ENCODE peak calls at places on chromosomes 7 and 10, in eight cellular contexts. K, L, G, S, Z, D, B and H are unnamed samples.

GRCh38 chr10:119654540-119654939 is 3.4 kb downstream of the BAG3 start:
- DNase-seq in Z (no peak), B (no peak), D (no peak), S (no peak), G (no peak), K (peak; percentile 52), L (no peak), H (no peak)

GRCh38 chr7:46550864-46551263 is 629.8 kb upstream of the IGFBP3 start:
- DNase-seq in L (no peak), D (no peak), G (no peak), S (no peak), K (no peak), B (no peak), Z (no peak), H (no peak)

GRCh38 chr10:30847642-30848041 is 184.0 kb downstream of the ZNF438 start:
- DNase-seq in B (no peak), S (no peak), K (no peak), L (no peak), Z (no peak), D (no peak), G (no peak), H (no peak)

GRCh38 chr10:21989453-21990154 is 13.9 kb downstream of the DNAJC1 start:
- DNase-seq in S (peak; percentile 18), K (peak; percentile 38), D (peak; percentile 52), L (peak; percentile 21), G (peak; percentile 77), Z (no peak), B (peak; percentile 79), H (no peak)

GRCh38 chr10:63464402-63465292 is 1.1 kb downstream of the JMJD1C start:
- DNase-seq in D (peak; percentile 26), S (no peak), K (no peak), B (peak; percentile 42), Z (no peak), L (no peak), G (peak; percentile 46), H (no peak)

GRCh38 chr7:88668591-88668990 is 90.9 kb upstream of the ZNF804B start:
- DNase-seq in L (no peak), G (no peak), S (no peak), K (no peak), D (no peak), B (no peak), Z (no peak), H (no peak)

GRCh38 chr10:73581912-73582311 is 9.2 kb downstream of the USP54 start:
- DNase-seq in L (no peak), B (no peak), D (no peak), G (no peak), S (no peak), K (no peak), Z (no peak), H (no peak)

GRCh38 chr10:79054203-79055099 is 14.3 kb upstream of the ZMIZ1 start:
- DNase-seq in B (no peak), Z (no peak), S (no peak), K (no peak), L (no peak), D (no peak), G (no peak), H (no peak)

GRCh38 chr10:118569241-118569881 is 26.1 kb downstream of the PRLHR start:
- DNase-seq in K (no peak), Z (no peak), S (no peak), D (peak; percentile 27), B (peak; percentile 18), G (peak; percentile 77), L (no peak), H (no peak)

GRCh38 chr10:131146790-131147189 is 164.7 kb downstream of the TCERG1L start:
- DNase-seq in L (no peak), K (no peak), B (no peak), S (no peak), D (no peak), G (no peak), Z (no peak), H (no peak)

GRCh38 chr10:70890917-70891431 is 2.6 kb upstream of the PCBD1 start:
- DNase-seq in Z (no peak), G (no peak), D (no peak), S (no peak), K (no peak), L (peak; percentile 81), B (no peak), H (no peak)

GRCh38 chr7:86914468-86915054 is 144.9 kb downstream of the ELAPOR2 start:
- DNase-seq in G (peak; percentile 45), Z (no peak), L (no peak), D (peak; percentile 7), S (no peak), B (peak; percentile 19), K (peak; percentile 30), H (no peak)

GRCh38 chr10:99659868-99660366 is 608 bp downstream of the ENTPD7 start:
- DNase-seq in B (no peak), L (no peak), S (no peak), G (no peak), Z (no peak), D (no peak), K (peak; percentile 17), H (no peak)

GRCh38 chr10:99661370-99661749 is 2.1 kb downstream of the ENTPD7 start:
- DNase-seq in G (peak; percentile 94), S (no peak), B (peak; percentile 66), K (peak; percentile 72), Z (peak; percentile 52), L (no peak), D (peak; percentile 93), H (peak; percentile 85)

GRCh38 chr10:99660662-99661369 is 1.5 kb downstream of the ENTPD7 start:
- DNase-seq in S (no peak), L (no peak), D (peak; percentile 14), B (peak; percentile 32), K (no peak), Z (no peak), G (no peak), H (no peak)

GRCh38 chr10:99658622-99659030 is 683 bp upstream of the ENTPD7 start:
- DNase-seq in B (peak; percentile 15), D (peak; percentile 55), S (no peak), G (peak; percentile 51), L (peak; percentile 35), Z (no peak), K (peak; percentile 63), H (no peak)

DNA sequence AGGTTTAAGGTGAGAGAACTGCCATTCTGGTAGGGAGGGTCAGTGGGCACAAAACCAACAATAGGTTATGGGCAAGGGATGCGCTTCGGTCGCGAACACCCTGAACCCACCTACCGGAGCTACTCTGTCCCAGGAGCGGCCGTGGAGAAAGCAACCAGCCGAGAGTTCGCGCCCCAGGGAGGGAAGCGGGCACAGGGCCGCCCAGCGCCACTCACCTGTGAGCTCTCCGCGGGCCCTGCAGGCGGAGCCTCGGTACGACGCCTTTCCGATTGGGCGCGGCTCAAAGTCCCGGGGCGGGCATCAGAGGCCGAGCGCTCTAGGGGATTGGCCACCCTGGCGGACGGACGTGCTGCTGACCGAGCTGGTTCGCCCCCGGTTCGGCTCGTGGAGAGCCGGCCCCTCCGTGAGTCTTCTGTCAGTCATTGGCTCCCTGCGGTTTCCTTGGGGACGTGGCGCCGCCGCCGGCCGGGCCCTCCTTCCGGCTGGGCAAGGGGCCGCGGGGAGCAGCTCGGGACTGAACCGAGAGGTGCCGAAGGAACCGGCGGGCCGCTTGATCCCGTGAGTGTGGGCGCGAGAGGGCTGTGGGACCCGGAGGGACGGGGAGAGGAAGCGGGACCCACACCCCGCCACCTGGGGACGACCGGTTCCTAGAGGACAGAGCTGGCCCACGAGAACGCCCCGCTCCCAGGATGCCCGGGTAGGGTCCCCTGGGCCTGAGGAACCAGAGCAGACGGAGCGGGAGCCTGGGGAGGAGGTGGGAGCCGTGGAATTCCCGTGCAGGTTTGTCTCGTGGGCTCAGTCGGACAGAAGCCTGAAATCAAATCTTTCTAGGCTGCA is at the start of gene ENTPD7:
- DNase-seq in B (peak; percentile 96), K (peak; percentile 97), L (peak; percentile 96), D (peak; percentile 95), S (no peak), G (peak; percentile 95), Z (peak; percentile 87), H (peak; percentile 74)
- TF ChIP-seq CTCF in B (no peak), K (peak; percentile 24), L (peak; percentile 46), D (peak; percentile 8), S (no peak), G (peak; percentile 33), Z (peak; percentile 16), H (peak; percentile 38)

GRCh38 chr7:137343483-137343841 is at the start of gene PTN:
- DNase-seq in S (no peak), Z (peak; percentile 43), L (peak; percentile 17), G (peak; percentile 49), B (peak; percentile 67), K (no peak), D (peak; percentile 79), H (no peak)
- H3K4me3 ChIP-seq in S (no peak within 1 kb of the TSS), Z (peak within 1 kb of the TSS; percentile 86), L (peak within 1 kb of the TSS; percentile 8), G (peak within 1 kb of the TSS; percentile 39), B (peak within 1 kb of the TSS; percentile 62), K (no peak within 1 kb of the TSS), D (peak within 1 kb of the TSS; percentile 79), H (peak within 1 kb of the TSS; percentile 70)

DNA sequence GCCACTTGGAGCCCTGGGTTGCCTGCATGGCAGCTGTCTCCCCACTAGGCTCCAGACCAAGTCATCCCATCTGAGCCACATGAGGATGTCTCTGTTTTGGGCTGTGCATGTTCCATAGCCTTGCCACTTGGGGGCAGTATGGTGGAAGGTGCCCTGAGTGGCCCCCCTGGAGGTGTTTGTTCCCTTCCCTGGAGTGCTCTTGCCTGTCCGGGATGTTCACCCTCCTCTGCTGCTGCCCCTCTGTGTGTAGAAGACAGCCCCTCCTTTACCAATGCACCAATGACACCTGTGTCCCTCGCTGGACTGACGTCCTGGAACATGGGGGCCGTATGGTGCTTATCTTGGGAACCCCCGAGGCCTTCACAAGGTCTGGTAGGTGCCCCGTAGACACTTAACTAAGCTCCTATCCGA is 100.2 kb downstream of the ACTR3B start:
- DNase-seq in K (no peak), B (no peak), G (peak; percentile 7), D (no peak), S (no peak), Z (no peak), L (no peak), H (no peak)
- TF ChIP-seq CTCF in K (peak; percentile 28), B (peak; percentile 19), G (no peak), D (peak; percentile 12), S (peak; percentile 63), Z (peak; percentile 31), L (no peak), H (peak; percentile 14)

DNA sequence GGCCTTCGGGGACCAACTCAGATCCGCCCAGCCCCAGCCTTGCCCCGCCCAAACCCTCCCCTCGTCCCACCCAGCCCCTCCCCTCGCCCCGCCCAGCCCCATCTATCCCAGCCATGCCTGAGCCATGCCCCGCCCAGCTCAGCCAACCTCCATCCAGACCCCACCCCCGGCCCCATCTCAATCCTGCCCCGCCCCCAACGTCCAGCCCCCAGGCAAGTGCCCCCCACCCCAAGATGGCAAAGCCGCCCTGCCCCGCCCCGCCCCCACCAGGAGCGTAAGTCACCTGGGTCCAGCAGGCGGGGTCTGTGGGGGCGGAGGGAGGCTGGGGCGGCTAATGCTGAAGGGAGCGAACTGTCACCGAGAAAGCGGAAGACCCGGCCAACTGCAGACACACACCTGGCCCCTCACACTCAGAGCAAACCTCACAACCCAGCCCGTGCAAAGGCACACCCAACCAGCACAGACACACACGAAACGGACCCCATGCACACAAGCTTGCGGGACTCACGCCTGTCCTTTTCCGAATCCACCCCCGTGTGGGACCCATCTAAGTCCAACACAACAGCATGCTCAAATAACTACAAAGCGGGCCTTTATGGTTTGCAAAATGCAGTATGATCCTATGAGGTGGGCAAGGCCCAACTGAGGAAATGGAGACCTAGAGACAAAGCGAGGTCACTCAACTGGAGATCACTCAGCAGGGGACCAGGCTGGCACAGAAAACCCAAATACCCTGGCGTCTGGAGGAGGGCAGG is 11.5 kb upstream of the OGA start:
- DNase-seq in K (no peak), S (no peak), D (no peak), Z (no peak), B (no peak), G (no peak), L (peak; percentile 65), H (no peak)
- H3K4me3 ChIP-seq in K (peak overlapping the region; percentile 1), S (peak overlapping the region; percentile 64), D (no peak overlapping the region), Z (peak overlapping the region; percentile 55), B (peak overlapping the region; percentile 45), G (peak overlapping the region; percentile 51), L (no peak overlapping the region), H (peak overlapping the region; percentile 55)